ENCODE peak calls at places on chromosomes 2 and 18, in six cellular contexts. One of them, this sample, is unnamed.

GRCh38 chr2:36368438-36368837 is 12.9 kb downstream of the CRIM1 start:
- DNase-seq in AG10803: no peak
- DNase-seq in astrocyte of the spinal cord: no peak
- DNase-seq in left ventricle myocardium inferior: no peak
- DNase-seq in aorta: no peak
- DNase-seq in small intestine: no peak
- DNase-seq in this sample: no peak

GRCh38 chr2:15940661-15941482 is 522 bp downstream of the MYCN start:
- DNase-seq in AG10803: no peak
- DNase-seq in astrocyte of the spinal cord: peak
- DNase-seq in left ventricle myocardium inferior: no peak
- DNase-seq in aorta: no peak
- DNase-seq in small intestine: peak
- DNase-seq in this sample: no peak

GRCh38 chr2:65075605-65076344 is 19.6 kb downstream of the CEP68 start:
- DNase-seq in AG10803: no peak
- DNase-seq in astrocyte of the spinal cord: peak
- DNase-seq in left ventricle myocardium inferior: peak
- DNase-seq in aorta: no peak
- DNase-seq in small intestine: peak
- DNase-seq in this sample: no peak

GRCh38 chr2:106337963-106338515 is 130.2 kb downstream of the RGPD3 start:
- DNase-seq in AG10803: no peak
- DNase-seq in astrocyte of the spinal cord: no peak
- DNase-seq in left ventricle myocardium inferior: no peak
- DNase-seq in aorta: no peak
- DNase-seq in small intestine: no peak
- DNase-seq in this sample: no peak

GRCh38 chr2:53998834-53999233 is 28.0 kb upstream of the PSME4 start:
- DNase-seq in AG10803: no peak
- DNase-seq in astrocyte of the spinal cord: no peak
- DNase-seq in left ventricle myocardium inferior: no peak
- DNase-seq in aorta: no peak
- DNase-seq in small intestine: no peak
- DNase-seq in this sample: no peak

GRCh38 chr18:76252880-76253279 is 242.2 kb downstream of the ZNF516 start:
- DNase-seq in AG10803: peak
- DNase-seq in astrocyte of the spinal cord: peak
- DNase-seq in left ventricle myocardium inferior: no peak
- DNase-seq in aorta: no peak
- DNase-seq in small intestine: no peak
- DNase-seq in this sample: no peak

GRCh38 chr2:129252781-129253460 is 726.5 kb upstream of the RAB6C start:
- DNase-seq in AG10803: no peak
- DNase-seq in astrocyte of the spinal cord: no peak
- DNase-seq in left ventricle myocardium inferior: no peak
- DNase-seq in aorta: no peak
- DNase-seq in small intestine: no peak
- DNase-seq in this sample: no peak

GRCh38 chr18:56139792-56140254 is 498.6 kb downstream of the TXNL1 start:
- DNase-seq in AG10803: peak
- DNase-seq in astrocyte of the spinal cord: peak
- DNase-seq in left ventricle myocardium inferior: peak
- DNase-seq in aorta: no peak
- DNase-seq in small intestine: no peak
- DNase-seq in this sample: peak

GRCh38 chr2:84846041-84846663 is 34.7 kb downstream of the TRABD2A start:
- DNase-seq in AG10803: peak
- DNase-seq in astrocyte of the spinal cord: peak
- DNase-seq in left ventricle myocardium inferior: no peak
- DNase-seq in aorta: no peak
- DNase-seq in small intestine: peak
- DNase-seq in this sample: no peak

GRCh38 chr2:44801289-44801675 is 140.2 kb upstream of the SIX3 start:
- DNase-seq in AG10803: no peak
- DNase-seq in astrocyte of the spinal cord: no peak
- DNase-seq in left ventricle myocardium inferior: no peak
- DNase-seq in aorta: no peak
- DNase-seq in small intestine: no peak
- DNase-seq in this sample: no peak
- H3K4me3 ChIP-seq in AG10803: no peak
- H3K4me3 ChIP-seq in astrocyte of the spinal cord: no peak
- H3K4me3 ChIP-seq in left ventricle myocardium inferior: peak
- H3K4me3 ChIP-seq in aorta: no peak
- H3K4me3 ChIP-seq in small intestine: no peak
- H3K4me3 ChIP-seq in this sample: no peak

DNA sequence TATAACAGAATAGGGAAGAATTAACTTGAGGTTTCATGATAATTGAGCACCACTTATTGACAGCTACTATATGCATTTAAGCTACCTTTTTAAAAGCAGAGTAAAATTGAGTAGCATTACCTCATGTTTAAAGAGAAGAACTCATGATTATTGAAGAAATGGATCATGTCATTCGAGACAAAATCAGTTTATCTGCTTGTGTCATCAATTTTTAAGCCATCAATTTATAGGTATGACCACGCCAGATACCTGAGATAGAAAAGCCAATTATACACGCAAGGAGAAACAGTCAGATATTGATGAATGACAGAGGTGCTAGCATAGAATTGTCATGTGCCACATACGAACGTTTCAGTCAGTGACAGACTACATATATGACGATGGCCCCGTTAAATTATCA is 28.4 kb downstream of the DSG2 start:
- DNase-seq in AG10803: no peak
- DNase-seq in astrocyte of the spinal cord: no peak
- DNase-seq in left ventricle myocardium inferior: no peak
- DNase-seq in aorta: no peak
- DNase-seq in small intestine: no peak
- DNase-seq in this sample: no peak
- H3K4me3 ChIP-seq in AG10803: no peak
- H3K4me3 ChIP-seq in astrocyte of the spinal cord: no peak
- H3K4me3 ChIP-seq in left ventricle myocardium inferior: no peak
- H3K4me3 ChIP-seq in aorta: no peak
- H3K4me3 ChIP-seq in small intestine: no peak
- H3K4me3 ChIP-seq in this sample: no peak

GRCh38 chr2:38748857-38749804 is 2.0 kb downstream of the SRSF7 start:
- DNase-seq in AG10803: no peak
- DNase-seq in astrocyte of the spinal cord: no peak
- DNase-seq in left ventricle myocardium inferior: no peak
- DNase-seq in aorta: no peak
- DNase-seq in small intestine: no peak
- DNase-seq in this sample: no peak

GRCh38 chr2:38744399-38744780 is 6.8 kb downstream of the SRSF7 start:
- DNase-seq in AG10803: no peak
- DNase-seq in astrocyte of the spinal cord: no peak
- DNase-seq in left ventricle myocardium inferior: no peak
- DNase-seq in aorta: no peak
- DNase-seq in small intestine: no peak
- DNase-seq in this sample: no peak

GRCh38 chr2:38747819-38748218 is 3.3 kb downstream of the SRSF7 start:
- DNase-seq in AG10803: no peak
- DNase-seq in astrocyte of the spinal cord: no peak
- DNase-seq in left ventricle myocardium inferior: no peak
- DNase-seq in aorta: no peak
- DNase-seq in small intestine: no peak
- DNase-seq in this sample: no peak

GRCh38 chr2:38748391-38748790 is 2.8 kb downstream of the SRSF7 start:
- DNase-seq in AG10803: no peak
- DNase-seq in astrocyte of the spinal cord: no peak
- DNase-seq in left ventricle myocardium inferior: no peak
- DNase-seq in aorta: no peak
- DNase-seq in small intestine: no peak
- DNase-seq in this sample: no peak

DNA sequence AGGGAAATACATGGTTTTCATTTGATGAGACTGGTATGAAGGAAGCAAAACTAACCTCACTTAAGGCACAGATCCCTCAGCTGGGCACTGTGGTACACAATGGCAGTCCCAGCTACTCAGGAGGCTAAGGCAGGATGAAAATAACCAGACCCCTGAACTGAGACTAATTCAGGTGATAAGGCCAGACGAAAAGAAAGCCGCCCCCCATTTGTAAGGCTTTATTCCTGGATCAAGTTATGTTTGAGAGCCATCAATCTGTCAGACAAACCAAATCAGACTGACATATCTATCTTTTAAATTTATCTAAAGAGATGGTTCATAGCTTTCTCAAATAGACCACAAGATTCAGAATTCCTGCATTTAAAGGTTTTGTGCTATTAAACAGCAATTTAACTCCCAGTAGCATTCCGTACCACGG is 4.1 kb downstream of the SRSF7 start:
- DNase-seq in AG10803: no peak
- DNase-seq in astrocyte of the spinal cord: no peak
- DNase-seq in left ventricle myocardium inferior: no peak
- DNase-seq in aorta: no peak
- DNase-seq in small intestine: no peak
- DNase-seq in this sample: no peak
- H3K4me3 ChIP-seq in AG10803: no peak
- H3K4me3 ChIP-seq in astrocyte of the spinal cord: no peak
- H3K4me3 ChIP-seq in left ventricle myocardium inferior: no peak
- H3K4me3 ChIP-seq in aorta: no peak
- H3K4me3 ChIP-seq in small intestine: no peak
- H3K4me3 ChIP-seq in this sample: no peak

DNA sequence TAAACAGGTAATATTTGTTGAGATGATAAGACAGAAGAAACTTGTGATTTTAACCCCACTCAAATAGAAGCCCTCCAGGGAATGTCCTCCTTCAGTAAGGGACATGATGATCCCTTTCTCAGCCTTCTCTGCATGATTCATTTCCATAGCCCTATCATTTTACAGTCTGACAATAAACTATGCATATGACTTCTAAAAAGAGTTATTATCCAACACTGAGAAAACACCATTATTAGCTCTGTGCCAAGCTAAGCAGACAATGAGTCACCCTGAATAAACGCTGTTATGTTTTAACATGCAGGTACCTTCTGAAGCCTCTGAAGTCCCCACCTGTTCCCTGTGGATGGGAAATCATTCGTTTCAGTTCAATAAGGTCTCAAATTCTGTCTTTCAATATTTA is 54.7 kb downstream of the DTNB start:
- DNase-seq in AG10803: peak
- DNase-seq in astrocyte of the spinal cord: peak
- DNase-seq in left ventricle myocardium inferior: no peak
- DNase-seq in aorta: no peak
- DNase-seq in small intestine: peak
- DNase-seq in this sample: peak
- H3K4me3 ChIP-seq in AG10803: no peak
- H3K4me3 ChIP-seq in astrocyte of the spinal cord: no peak
- H3K4me3 ChIP-seq in left ventricle myocardium inferior: no peak
- H3K4me3 ChIP-seq in aorta: no peak
- H3K4me3 ChIP-seq in small intestine: no peak
- H3K4me3 ChIP-seq in this sample: no peak

DNA sequence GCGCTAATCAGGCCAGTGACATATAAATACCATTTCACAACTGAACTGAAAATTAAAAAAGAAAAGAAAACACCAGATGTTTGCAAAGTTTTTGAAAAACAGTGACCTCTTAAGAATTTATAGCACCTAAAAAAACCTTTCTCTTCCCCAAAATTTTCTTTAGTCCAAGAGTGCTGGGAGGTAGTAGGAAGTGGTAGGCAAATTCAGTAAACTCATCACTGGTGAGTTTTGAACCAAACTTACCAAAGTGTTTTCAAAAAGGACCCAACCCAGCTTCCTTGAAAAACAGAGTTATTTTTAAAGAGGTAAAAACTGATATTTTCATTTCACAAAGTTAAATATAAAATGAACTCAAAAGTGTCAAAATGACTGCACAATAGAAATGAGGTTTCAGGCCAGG is 90.4 kb downstream of the TMEM247 start:
- DNase-seq in AG10803: no peak
- DNase-seq in astrocyte of the spinal cord: no peak
- DNase-seq in left ventricle myocardium inferior: no peak
- DNase-seq in aorta: no peak
- DNase-seq in small intestine: no peak
- DNase-seq in this sample: no peak
- H3K4me3 ChIP-seq in AG10803: no peak
- H3K4me3 ChIP-seq in astrocyte of the spinal cord: no peak
- H3K4me3 ChIP-seq in left ventricle myocardium inferior: peak
- H3K4me3 ChIP-seq in aorta: no peak
- H3K4me3 ChIP-seq in small intestine: no peak
- H3K4me3 ChIP-seq in this sample: no peak

GRCh38 chr2:222423186-222423585 is 1.2 kb upstream of the SGPP2 start:
- DNase-seq in AG10803: no peak
- DNase-seq in astrocyte of the spinal cord: no peak
- DNase-seq in left ventricle myocardium inferior: no peak
- DNase-seq in aorta: no peak
- DNase-seq in small intestine: no peak
- DNase-seq in this sample: no peak
- H3K4me3 ChIP-seq in AG10803: no peak
- H3K4me3 ChIP-seq in astrocyte of the spinal cord: no peak
- H3K4me3 ChIP-seq in left ventricle myocardium inferior: no peak
- H3K4me3 ChIP-seq in aorta: no peak
- H3K4me3 ChIP-seq in small intestine: no peak
- H3K4me3 ChIP-seq in this sample: no peak

GRCh38 chr2:187654535-187654934 is 100.3 kb upstream of the TFPI start:
- DNase-seq in AG10803: no peak
- DNase-seq in astrocyte of the spinal cord: no peak
- DNase-seq in left ventricle myocardium inferior: peak
- DNase-seq in aorta: no peak
- DNase-seq in small intestine: no peak
- DNase-seq in this sample: no peak

GRCh38 chr2:187656123-187656522 is 101.9 kb upstream of the TFPI start:
- DNase-seq in AG10803: no peak
- DNase-seq in astrocyte of the spinal cord: no peak
- DNase-seq in left ventricle myocardium inferior: no peak
- DNase-seq in aorta: no peak
- DNase-seq in small intestine: no peak
- DNase-seq in this sample: no peak

GRCh38 chr2:187658952-187659525 is 104.8 kb upstream of the TFPI start:
- DNase-seq in AG10803: peak
- DNase-seq in astrocyte of the spinal cord: peak
- DNase-seq in left ventricle myocardium inferior: no peak
- DNase-seq in aorta: no peak
- DNase-seq in small intestine: peak
- DNase-seq in this sample: no peak

DNA sequence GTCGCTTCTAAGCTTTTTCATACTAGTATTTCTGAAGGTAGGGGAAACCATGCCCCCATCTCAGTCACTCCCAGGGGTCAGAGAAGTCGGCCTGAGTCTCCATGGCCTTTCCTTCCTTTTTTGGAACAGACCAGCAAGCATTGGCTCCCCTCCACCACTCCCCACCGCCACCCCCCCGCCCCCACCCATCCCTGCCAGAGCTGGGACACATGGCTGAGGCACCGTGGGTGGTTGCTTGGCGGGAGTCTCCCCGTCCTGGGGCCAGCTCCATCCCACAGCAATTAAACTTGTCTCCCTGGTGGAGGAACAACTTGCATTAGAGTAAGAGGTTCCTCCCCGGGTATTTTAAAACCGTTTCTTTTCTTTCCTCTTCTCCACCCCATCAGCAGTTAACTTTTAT is 100.8 kb upstream of the TFPI start:
- DNase-seq in AG10803: no peak
- DNase-seq in astrocyte of the spinal cord: no peak
- DNase-seq in left ventricle myocardium inferior: no peak
- DNase-seq in aorta: no peak
- DNase-seq in small intestine: no peak
- DNase-seq in this sample: no peak
- H3K4me3 ChIP-seq in AG10803: no peak
- H3K4me3 ChIP-seq in astrocyte of the spinal cord: no peak
- H3K4me3 ChIP-seq in left ventricle myocardium inferior: no peak
- H3K4me3 ChIP-seq in aorta: no peak
- H3K4me3 ChIP-seq in small intestine: no peak
- H3K4me3 ChIP-seq in this sample: no peak

GRCh38 chr2:158045362-158045761 is 56.3 kb upstream of the UPP2 start:
- DNase-seq in AG10803: no peak
- DNase-seq in astrocyte of the spinal cord: no peak
- DNase-seq in left ventricle myocardium inferior: no peak
- DNase-seq in aorta: no peak
- DNase-seq in small intestine: peak
- DNase-seq in this sample: no peak
- H3K4me3 ChIP-seq in AG10803: no peak
- H3K4me3 ChIP-seq in astrocyte of the spinal cord: no peak
- H3K4me3 ChIP-seq in left ventricle myocardium inferior: no peak
- H3K4me3 ChIP-seq in aorta: no peak
- H3K4me3 ChIP-seq in small intestine: no peak
- H3K4me3 ChIP-seq in this sample: no peak

This sample was measured in BJ.